ENCODE peak calls at places on chromosomes 2 and 18, in eight cellular contexts. One of them, this sample, is unnamed.
A peak's percentile ranks its signal among the peaks of the same experiment; 100 is the strongest.

GRCh38 chr2:191728710-191729597 is 51.0 kb downstream of the NABP1 start:
- DNase-seq in mucosa of gallbladder: no peak
- DNase-seq in skeletal muscle cell: no peak
- DNase-seq in substantia nigra: no peak
- DNase-seq in NCI-H82: peak; percentile 64
- DNase-seq in A549: no peak
- DNase-seq in DMS153: no peak
- DNase-seq in left lung: no peak
- DNase-seq in this sample: no peak

GRCh38 chr18:595571-595970 is 1.2 kb upstream of the CLUL1 start:
- DNase-seq in left lung: no peak
- DNase-seq in skeletal muscle cell: no peak
- DNase-seq in mucosa of gallbladder: no peak
- DNase-seq in NCI-H82: no peak
- DNase-seq in substantia nigra: no peak
- DNase-seq in A549: no peak
- DNase-seq in DMS153: no peak
- DNase-seq in this sample: no peak

GRCh38 chr18:23265691-23266399 is 130.6 kb downstream of the CABLES1 start:
- DNase-seq in substantia nigra: no peak
- DNase-seq in DMS153: no peak
- DNase-seq in NCI-H82: no peak
- DNase-seq in A549: no peak
- DNase-seq in left lung: no peak
- DNase-seq in mucosa of gallbladder: no peak
- DNase-seq in skeletal muscle cell: no peak
- DNase-seq in this sample: no peak

GRCh38 chr2:241852981-241853631 is 5.6 kb downstream of the PDCD1 start:
- DNase-seq in mucosa of gallbladder: no peak
- DNase-seq in DMS153: no peak
- DNase-seq in skeletal muscle cell: no peak
- DNase-seq in substantia nigra: no peak
- DNase-seq in left lung: no peak
- DNase-seq in NCI-H82: no peak
- DNase-seq in A549: no peak
- DNase-seq in this sample: no peak

GRCh38 chr18:55587341-55588000 is 521 bp downstream of the TCF4 start:
- DNase-seq in skeletal muscle cell: no peak
- DNase-seq in left lung: no peak
- DNase-seq in DMS153: no peak
- DNase-seq in substantia nigra: no peak
- DNase-seq in A549: peak; percentile 9
- DNase-seq in NCI-H82: peak; percentile 67
- DNase-seq in mucosa of gallbladder: no peak
- DNase-seq in this sample: peak; percentile 27

GRCh38 chr2:161391737-161392506 is 24.2 kb upstream of the TBR1 start:
- DNase-seq in skeletal muscle cell: no peak
- DNase-seq in left lung: no peak
- DNase-seq in NCI-H82: no peak
- DNase-seq in A549: no peak
- DNase-seq in mucosa of gallbladder: no peak
- DNase-seq in DMS153: no peak
- DNase-seq in substantia nigra: no peak
- DNase-seq in this sample: no peak

GRCh38 chr2:85611705-85612587 is at the start of gene C2orf68:
- DNase-seq in NCI-H82: peak; percentile 95
- DNase-seq in mucosa of gallbladder: peak; percentile 87
- DNase-seq in substantia nigra: peak; percentile 87
- DNase-seq in left lung: peak; percentile 98
- DNase-seq in skeletal muscle cell: peak; percentile 60
- DNase-seq in DMS153: peak; percentile 78
- DNase-seq in A549: peak; percentile 95
- DNase-seq in this sample: peak; percentile 92

GRCh38 chr2:32558492-32558891 is 69.4 kb upstream of the TTC27 start:
- DNase-seq in left lung: no peak
- DNase-seq in NCI-H82: no peak
- DNase-seq in skeletal muscle cell: no peak
- DNase-seq in A549: no peak
- DNase-seq in mucosa of gallbladder: no peak
- DNase-seq in substantia nigra: no peak
- DNase-seq in DMS153: no peak
- DNase-seq in this sample: no peak

GRCh38 chr2:39550701-39551285 is 113.7 kb upstream of the MAP4K3 start:
- DNase-seq in A549: no peak
- DNase-seq in mucosa of gallbladder: peak; percentile 54
- DNase-seq in left lung: no peak
- DNase-seq in NCI-H82: no peak
- DNase-seq in DMS153: no peak
- DNase-seq in substantia nigra: no peak
- DNase-seq in skeletal muscle cell: no peak
- DNase-seq in this sample: no peak

GRCh38 chr18:13112982-13113381 is 105.6 kb upstream of the LDLRAD4 start:
- DNase-seq in NCI-H82: peak; percentile 80
- DNase-seq in A549: no peak
- DNase-seq in mucosa of gallbladder: no peak
- DNase-seq in substantia nigra: peak; percentile 25
- DNase-seq in DMS153: no peak
- DNase-seq in skeletal muscle cell: no peak
- DNase-seq in left lung: no peak
- DNase-seq in this sample: no peak

GRCh38 chr2:218332920-218333645 is 23.6 kb upstream of the CATIP start:
- DNase-seq in skeletal muscle cell: no peak
- DNase-seq in A549: no peak
- DNase-seq in substantia nigra: no peak
- DNase-seq in NCI-H82: no peak
- DNase-seq in left lung: no peak
- DNase-seq in DMS153: no peak
- DNase-seq in mucosa of gallbladder: no peak
- DNase-seq in this sample: no peak

GRCh38 chr2:31558401-31559295 is 22.1 kb downstream of the SRD5A2 start:
- DNase-seq in skeletal muscle cell: peak; percentile 66
- DNase-seq in mucosa of gallbladder: no peak
- DNase-seq in substantia nigra: no peak
- DNase-seq in A549: no peak
- DNase-seq in NCI-H82: no peak
- DNase-seq in DMS153: no peak
- DNase-seq in left lung: peak; percentile 9
- DNase-seq in this sample: no peak

GRCh38 chr2:205193121-205193520 is 489.2 kb upstream of the NRP2 start:
- DNase-seq in skeletal muscle cell: no peak
- DNase-seq in A549: no peak
- DNase-seq in left lung: no peak
- DNase-seq in NCI-H82: no peak
- DNase-seq in DMS153: no peak
- DNase-seq in substantia nigra: no peak
- DNase-seq in mucosa of gallbladder: no peak
- DNase-seq in this sample: no peak

GRCh38 chr18:36493349-36494281 is 196.1 kb downstream of the FHOD3 start:
- DNase-seq in skeletal muscle cell: no peak
- DNase-seq in DMS153: peak; percentile 27
- DNase-seq in NCI-H82: no peak
- DNase-seq in mucosa of gallbladder: peak; percentile 28
- DNase-seq in left lung: no peak
- DNase-seq in substantia nigra: no peak
- DNase-seq in A549: no peak
- DNase-seq in this sample: no peak

GRCh38 chr2:166563894-166564293 is 69.8 kb upstream of the SCN7A start:
- DNase-seq in DMS153: no peak
- DNase-seq in skeletal muscle cell: no peak
- DNase-seq in mucosa of gallbladder: no peak
- DNase-seq in left lung: no peak
- DNase-seq in A549: no peak
- DNase-seq in substantia nigra: no peak
- DNase-seq in NCI-H82: no peak
- DNase-seq in this sample: no peak

GRCh38 chr2:84458436-84459027 is 548 bp downstream of the SUCLG1 start:
- DNase-seq in DMS153: no peak
- DNase-seq in mucosa of gallbladder: no peak
- DNase-seq in A549: no peak
- DNase-seq in left lung: no peak
- DNase-seq in skeletal muscle cell: no peak
- DNase-seq in substantia nigra: no peak
- DNase-seq in NCI-H82: peak; percentile 63
- DNase-seq in this sample: no peak

GRCh38 chr18:28034567-28034966 is 142.4 kb downstream of the CDH2 start:
- DNase-seq in A549: no peak
- DNase-seq in left lung: no peak
- DNase-seq in mucosa of gallbladder: no peak
- DNase-seq in DMS153: no peak
- DNase-seq in skeletal muscle cell: no peak
- DNase-seq in substantia nigra: no peak
- DNase-seq in NCI-H82: no peak
- DNase-seq in this sample: no peak

GRCh38 chr18:27717250-27717649 is 459.7 kb downstream of the CDH2 start:
- DNase-seq in skeletal muscle cell: no peak
- DNase-seq in A549: no peak
- DNase-seq in mucosa of gallbladder: no peak
- DNase-seq in substantia nigra: no peak
- DNase-seq in DMS153: no peak
- DNase-seq in NCI-H82: no peak
- DNase-seq in left lung: no peak
- DNase-seq in this sample: no peak

GRCh38 chr2:237353207-237353606 is 60.8 kb downstream of the COL6A3 start:
- DNase-seq in DMS153: no peak
- DNase-seq in skeletal muscle cell: no peak
- DNase-seq in A549: no peak
- DNase-seq in substantia nigra: no peak
- DNase-seq in mucosa of gallbladder: no peak
- DNase-seq in left lung: no peak
- DNase-seq in NCI-H82: no peak
- DNase-seq in this sample: no peak

GRCh38 chr18:2805970-2806943 is 40.5 kb upstream of the EMILIN2 start:
- DNase-seq in DMS153: no peak
- DNase-seq in left lung: no peak
- DNase-seq in mucosa of gallbladder: no peak
- DNase-seq in A549: no peak
- DNase-seq in skeletal muscle cell: peak; percentile 16
- DNase-seq in NCI-H82: peak; percentile 57
- DNase-seq in substantia nigra: no peak
- DNase-seq in this sample: no peak

GRCh38 chr18:74541703-74542555 is 7.6 kb downstream of the CNDP1 start:
- DNase-seq in mucosa of gallbladder: peak; percentile 53
- DNase-seq in skeletal muscle cell: no peak
- DNase-seq in A549: no peak
- DNase-seq in substantia nigra: peak; percentile 76
- DNase-seq in NCI-H82: no peak
- DNase-seq in left lung: no peak
- DNase-seq in DMS153: no peak
- DNase-seq in this sample: no peak